ENCODE peak calls at places on chromosomes 12 and 14, in ten cellular contexts. One of them, this sample, is unnamed. For H3K27me3 and H3K9me3, the result is how much of the 10 kb centered on the place peaks cover.

GRCh38 chr14:49966304-49966809 is 73.5 kb downstream of the ARF6 start:
- DNase-seq in CD8-positive, alpha-beta memory T cell: no peak
- DNase-seq in fibroblast of lung: peak
- DNase-seq in GM23248: peak
- DNase-seq in astrocyte: no peak
- DNase-seq in neural progenitor cell: peak
- DNase-seq in psoas muscle: no peak
- DNase-seq in IMR-90: no peak
- DNase-seq in SK-N-SH: no peak
- DNase-seq in aorta: no peak
- DNase-seq in this sample: no peak

GRCh38 chr14:85471744-85472143 is 58.2 kb upstream of the FLRT2 start:
- DNase-seq in CD8-positive, alpha-beta memory T cell: no peak
- DNase-seq in fibroblast of lung: peak
- DNase-seq in GM23248: peak
- DNase-seq in astrocyte: peak
- DNase-seq in neural progenitor cell: no peak
- DNase-seq in psoas muscle: no peak
- DNase-seq in IMR-90: peak
- DNase-seq in SK-N-SH: peak
- DNase-seq in aorta: no peak
- DNase-seq in this sample: peak

GRCh38 chr14:72741836-72742681 is 151.8 kb downstream of the DPF3 start:
- DNase-seq in CD8-positive, alpha-beta memory T cell: no peak
- DNase-seq in fibroblast of lung: peak
- DNase-seq in GM23248: no peak
- DNase-seq in astrocyte: no peak
- DNase-seq in neural progenitor cell: peak
- DNase-seq in psoas muscle: no peak
- DNase-seq in IMR-90: no peak
- DNase-seq in SK-N-SH: peak
- DNase-seq in aorta: no peak
- DNase-seq in this sample: no peak

GRCh38 chr14:67411820-67412421 is at the start of gene PLEK2:
- DNase-seq in CD8-positive, alpha-beta memory T cell: peak
- DNase-seq in fibroblast of lung: peak
- DNase-seq in GM23248: peak
- DNase-seq in astrocyte: no peak
- DNase-seq in neural progenitor cell: no peak
- DNase-seq in psoas muscle: peak
- DNase-seq in IMR-90: no peak
- DNase-seq in SK-N-SH: peak
- DNase-seq in aorta: peak
- DNase-seq in this sample: peak

GRCh38 chr12:49885118-49885517 is 18.6 kb downstream of the FAIM2 start:
- DNase-seq in CD8-positive, alpha-beta memory T cell: no peak
- DNase-seq in fibroblast of lung: no peak
- DNase-seq in GM23248: no peak
- DNase-seq in astrocyte: no peak
- DNase-seq in neural progenitor cell: peak
- DNase-seq in psoas muscle: no peak
- DNase-seq in IMR-90: no peak
- DNase-seq in SK-N-SH: no peak
- DNase-seq in aorta: no peak
- DNase-seq in this sample: no peak

GRCh38 chr12:685388-685787 is 22.1 kb upstream of the NINJ2 start:
- DNase-seq in CD8-positive, alpha-beta memory T cell: peak
- DNase-seq in fibroblast of lung: peak
- DNase-seq in GM23248: no peak
- DNase-seq in astrocyte: peak
- DNase-seq in neural progenitor cell: no peak
- DNase-seq in psoas muscle: no peak
- DNase-seq in IMR-90: peak
- DNase-seq in SK-N-SH: no peak
- DNase-seq in aorta: no peak
- DNase-seq in this sample: peak

GRCh38 chr14:60658909-60659585 is 9.8 kb upstream of the SIX1 start:
- DNase-seq in CD8-positive, alpha-beta memory T cell: no peak
- DNase-seq in fibroblast of lung: no peak
- DNase-seq in GM23248: no peak
- DNase-seq in astrocyte: no peak
- DNase-seq in neural progenitor cell: peak
- DNase-seq in psoas muscle: no peak
- DNase-seq in IMR-90: peak
- DNase-seq in SK-N-SH: no peak
- DNase-seq in aorta: no peak
- DNase-seq in this sample: no peak

GRCh38 chr14:73887116-73887490 is 444 bp downstream of the ZNF410 start:
- DNase-seq in CD8-positive, alpha-beta memory T cell: no peak
- DNase-seq in fibroblast of lung: peak
- DNase-seq in GM23248: peak
- DNase-seq in astrocyte: peak
- DNase-seq in neural progenitor cell: no peak
- DNase-seq in psoas muscle: no peak
- DNase-seq in IMR-90: peak
- DNase-seq in SK-N-SH: no peak
- DNase-seq in aorta: no peak
- DNase-seq in this sample: peak

GRCh38 chr14:88834883-88835431 is 10.5 kb downstream of the TTC8 start:
- DNase-seq in CD8-positive, alpha-beta memory T cell: no peak
- DNase-seq in fibroblast of lung: peak
- DNase-seq in GM23248: peak
- DNase-seq in astrocyte: peak
- DNase-seq in neural progenitor cell: no peak
- DNase-seq in psoas muscle: no peak
- DNase-seq in IMR-90: peak
- DNase-seq in SK-N-SH: no peak
- DNase-seq in aorta: no peak
- DNase-seq in this sample: no peak

GRCh38 chr14:41548666-41549065 is 58.0 kb upstream of the LRFN5 start:
- DNase-seq in CD8-positive, alpha-beta memory T cell: no peak
- DNase-seq in fibroblast of lung: peak
- DNase-seq in GM23248: peak
- DNase-seq in astrocyte: peak
- DNase-seq in neural progenitor cell: no peak
- DNase-seq in psoas muscle: no peak
- DNase-seq in IMR-90: peak
- DNase-seq in SK-N-SH: no peak
- DNase-seq in aorta: no peak
- DNase-seq in this sample: no peak

GRCh38 chr14:41549282-41549681 is 57.4 kb upstream of the LRFN5 start:
- DNase-seq in CD8-positive, alpha-beta memory T cell: no peak
- DNase-seq in fibroblast of lung: peak
- DNase-seq in GM23248: no peak
- DNase-seq in astrocyte: no peak
- DNase-seq in neural progenitor cell: no peak
- DNase-seq in psoas muscle: no peak
- DNase-seq in IMR-90: no peak
- DNase-seq in SK-N-SH: no peak
- DNase-seq in aorta: no peak
- DNase-seq in this sample: no peak

DNA sequence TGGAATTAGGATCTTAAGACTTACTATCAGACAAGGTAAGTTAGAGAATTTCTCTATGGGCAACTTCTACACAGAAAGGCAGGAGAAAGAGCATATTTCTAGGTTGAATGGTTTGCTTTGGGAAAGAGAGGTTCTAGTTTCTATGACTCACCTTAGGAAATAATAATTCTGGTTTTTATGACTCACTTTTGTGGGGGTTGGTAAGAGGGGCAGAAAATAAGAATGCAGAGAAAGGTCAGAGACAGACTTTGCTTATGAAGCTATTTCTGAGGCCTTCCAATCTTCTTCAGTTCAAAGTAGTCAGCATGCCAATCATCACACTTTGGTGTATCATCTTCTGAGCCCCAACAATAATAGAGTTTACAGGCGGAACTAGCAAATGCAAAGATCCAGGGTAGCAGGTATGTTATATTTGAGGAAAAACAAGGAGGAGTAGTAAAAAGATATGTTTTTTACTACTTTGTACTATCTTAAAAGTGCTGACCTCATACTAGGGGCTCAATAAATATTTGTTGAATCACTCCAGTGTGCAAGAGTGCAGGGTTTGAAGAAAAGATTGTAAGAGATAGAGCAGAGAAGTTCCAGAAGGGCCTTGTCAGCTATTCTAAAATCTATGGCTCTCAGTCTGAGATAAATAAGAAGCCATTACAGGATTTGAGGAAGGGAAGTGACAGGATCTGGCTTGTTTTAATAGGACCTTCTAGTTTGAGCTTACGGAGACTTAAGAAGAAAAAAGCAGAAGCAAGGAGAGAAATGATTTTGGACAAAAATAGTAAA is 56.7 kb upstream of the LRFN5 start:
- DNase-seq in CD8-positive, alpha-beta memory T cell: no peak
- DNase-seq in fibroblast of lung: peak
- DNase-seq in GM23248: peak
- DNase-seq in astrocyte: peak
- DNase-seq in neural progenitor cell: no peak
- DNase-seq in psoas muscle: no peak
- DNase-seq in IMR-90: peak
- DNase-seq in SK-N-SH: no peak
- DNase-seq in aorta: no peak
- DNase-seq in this sample: no peak
- H3K4me3 ChIP-seq in CD8-positive, alpha-beta memory T cell: no peak
- H3K4me3 ChIP-seq in fibroblast of lung: no peak
- H3K4me3 ChIP-seq in GM23248: no peak
- H3K4me3 ChIP-seq in astrocyte: no peak
- H3K4me3 ChIP-seq in neural progenitor cell: no peak
- H3K4me3 ChIP-seq in psoas muscle: no peak
- H3K4me3 ChIP-seq in IMR-90: no peak
- H3K4me3 ChIP-seq in SK-N-SH: no peak
- H3K4me3 ChIP-seq in aorta: no peak
- H3K4me3 ChIP-seq in this sample: no peak

GRCh38 chr12:52659395-52659794 is 7.4 kb upstream of the KRT2 start:
- DNase-seq in CD8-positive, alpha-beta memory T cell: no peak
- DNase-seq in fibroblast of lung: no peak
- DNase-seq in GM23248: no peak
- DNase-seq in astrocyte: no peak
- DNase-seq in neural progenitor cell: no peak
- DNase-seq in psoas muscle: no peak
- DNase-seq in IMR-90: no peak
- DNase-seq in SK-N-SH: no peak
- DNase-seq in aorta: no peak
- DNase-seq in this sample: no peak
- H3K27me3 ChIP-seq in CD8-positive, alpha-beta memory T cell: under half
- H3K27me3 ChIP-seq in fibroblast of lung: under half
- H3K27me3 ChIP-seq in GM23248: half or more
- H3K27me3 ChIP-seq in astrocyte: under half
- H3K27me3 ChIP-seq in neural progenitor cell: under half
- H3K27me3 ChIP-seq in psoas muscle: under half
- H3K27me3 ChIP-seq in IMR-90: under half
- H3K27me3 ChIP-seq in SK-N-SH: under half
- H3K27me3 ChIP-seq in aorta: under half
- H3K27me3 ChIP-seq in this sample: under half

DNA sequence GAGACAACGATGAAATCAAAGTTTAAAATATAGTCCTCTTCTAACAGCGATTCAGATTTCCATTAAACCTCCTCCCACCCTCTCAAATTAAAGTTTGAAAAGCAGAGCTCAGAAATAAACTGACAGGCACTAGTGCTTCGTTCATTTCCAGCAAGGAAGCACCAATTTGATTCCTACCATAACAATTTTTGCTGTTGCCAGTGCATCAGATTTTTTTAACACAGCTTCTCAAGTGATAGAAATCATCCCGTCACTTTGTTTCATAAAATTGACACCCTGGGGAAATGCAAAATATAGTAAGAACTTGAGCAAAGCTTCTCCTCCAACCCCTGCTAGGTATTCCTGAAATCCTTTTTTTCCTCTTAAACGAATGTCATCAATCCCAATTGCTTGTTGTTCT is 332.0 kb downstream of the FOXG1 start:
- DNase-seq in CD8-positive, alpha-beta memory T cell: no peak
- DNase-seq in fibroblast of lung: no peak
- DNase-seq in GM23248: no peak
- DNase-seq in astrocyte: no peak
- DNase-seq in neural progenitor cell: no peak
- DNase-seq in psoas muscle: no peak
- DNase-seq in IMR-90: no peak
- DNase-seq in SK-N-SH: no peak
- DNase-seq in aorta: no peak
- DNase-seq in this sample: no peak
- H3K9me3 ChIP-seq in CD8-positive, alpha-beta memory T cell: under half
- H3K9me3 ChIP-seq in fibroblast of lung: under half
- H3K9me3 ChIP-seq in GM23248: under half
- H3K9me3 ChIP-seq in astrocyte: under half
- H3K9me3 ChIP-seq in neural progenitor cell: under half
- H3K9me3 ChIP-seq in psoas muscle: under half
- H3K9me3 ChIP-seq in IMR-90: under half
- H3K9me3 ChIP-seq in SK-N-SH: under half
- H3K9me3 ChIP-seq in aorta: under half
- H3K9me3 ChIP-seq in this sample: under half

GRCh38 chr14:103103461-103104388 is 9.2 kb downstream of the EXOC3L4 start:
- DNase-seq in CD8-positive, alpha-beta memory T cell: no peak
- DNase-seq in fibroblast of lung: peak
- DNase-seq in GM23248: peak
- DNase-seq in astrocyte: no peak
- DNase-seq in neural progenitor cell: no peak
- DNase-seq in psoas muscle: peak
- DNase-seq in IMR-90: peak
- DNase-seq in SK-N-SH: peak
- DNase-seq in aorta: no peak
- DNase-seq in this sample: peak

GRCh38 chr14:103100281-103101121 is 6.0 kb downstream of the EXOC3L4 start:
- DNase-seq in CD8-positive, alpha-beta memory T cell: no peak
- DNase-seq in fibroblast of lung: no peak
- DNase-seq in GM23248: no peak
- DNase-seq in astrocyte: no peak
- DNase-seq in neural progenitor cell: no peak
- DNase-seq in psoas muscle: no peak
- DNase-seq in IMR-90: no peak
- DNase-seq in SK-N-SH: no peak
- DNase-seq in aorta: no peak
- DNase-seq in this sample: no peak

GRCh38 chr14:103102689-103103260 is 8.2 kb downstream of the EXOC3L4 start:
- DNase-seq in CD8-positive, alpha-beta memory T cell: no peak
- DNase-seq in fibroblast of lung: no peak
- DNase-seq in GM23248: no peak
- DNase-seq in astrocyte: no peak
- DNase-seq in neural progenitor cell: no peak
- DNase-seq in psoas muscle: no peak
- DNase-seq in IMR-90: no peak
- DNase-seq in SK-N-SH: no peak
- DNase-seq in aorta: no peak
- DNase-seq in this sample: no peak

GRCh38 chr14:103101257-103101963 is 6.9 kb downstream of the EXOC3L4 start:
- DNase-seq in CD8-positive, alpha-beta memory T cell: no peak
- DNase-seq in fibroblast of lung: no peak
- DNase-seq in GM23248: no peak
- DNase-seq in astrocyte: no peak
- DNase-seq in neural progenitor cell: no peak
- DNase-seq in psoas muscle: no peak
- DNase-seq in IMR-90: no peak
- DNase-seq in SK-N-SH: no peak
- DNase-seq in aorta: no peak
- DNase-seq in this sample: no peak

GRCh38 chr14:103101964-103102688 is 7.6 kb downstream of the EXOC3L4 start:
- DNase-seq in CD8-positive, alpha-beta memory T cell: no peak
- DNase-seq in fibroblast of lung: peak
- DNase-seq in GM23248: no peak
- DNase-seq in astrocyte: no peak
- DNase-seq in neural progenitor cell: no peak
- DNase-seq in psoas muscle: no peak
- DNase-seq in IMR-90: no peak
- DNase-seq in SK-N-SH: no peak
- DNase-seq in aorta: no peak
- DNase-seq in this sample: no peak
- H3K4me3 ChIP-seq in CD8-positive, alpha-beta memory T cell: no peak
- H3K4me3 ChIP-seq in fibroblast of lung: no peak
- H3K4me3 ChIP-seq in GM23248: no peak
- H3K4me3 ChIP-seq in astrocyte: no peak
- H3K4me3 ChIP-seq in neural progenitor cell: no peak
- H3K4me3 ChIP-seq in psoas muscle: peak
- H3K4me3 ChIP-seq in IMR-90: no peak
- H3K4me3 ChIP-seq in SK-N-SH: no peak
- H3K4me3 ChIP-seq in aorta: no peak
- H3K4me3 ChIP-seq in this sample: no peak